ENCODE peak calls at places on chromosomes 16 and 17, in seven cellular contexts. N, H, S, I, T, D and K are unnamed samples.

GRCh38 chr16:1859650-1860049 is 12.3 kb downstream of the MEIOB start:
- DNase-seq in N (no peak), H (no peak), S (no peak), I (no peak), T (no peak), D (no peak), K (peak)

GRCh38 chr17:62637809-62638208 is 10.3 kb downstream of the MRC2 start:
- DNase-seq in N (no peak), H (no peak), S (no peak), I (peak), T (no peak), D (no peak), K (peak)

GRCh38 chr17:18377437-18378204 is at the start of gene EVPLL:
- DNase-seq in N (no peak), H (no peak), S (no peak), I (no peak), T (no peak), D (no peak), K (peak)

GRCh38 chr17:79203016-79203415 is 128.4 kb downstream of the ENGASE start:
- DNase-seq in N (no peak), H (no peak), S (no peak), I (no peak), T (no peak), D (no peak), K (no peak)

GRCh38 chr17:81701288-81702071 is 1.7 kb upstream of the MRPL12 start:
- DNase-seq in N (no peak), H (no peak), S (peak), I (no peak), T (no peak), D (no peak), K (no peak)

GRCh38 chr16:16059895-16060590 is 110.6 kb downstream of the ABCC1 start:
- DNase-seq in N (no peak), H (no peak), S (no peak), I (no peak), T (no peak), D (no peak), K (no peak)

GRCh38 chr16:69466547-69466946 is 42.1 kb downstream of the CYB5B start:
- DNase-seq in N (no peak), H (no peak), S (no peak), I (no peak), T (no peak), D (no peak), K (no peak)

GRCh38 chr16:84907575-84907974 is 87.8 kb downstream of the CRISPLD2 start:
- DNase-seq in N (no peak), H (no peak), S (peak), I (no peak), T (peak), D (no peak), K (no peak)

GRCh38 chr17:36691606-36692005 is 90.2 kb downstream of the MRM1 start:
- DNase-seq in N (no peak), H (no peak), S (no peak), I (no peak), T (no peak), D (no peak), K (no peak)

GRCh38 chr16:89720859-89721643 is at the start of the genes VPS9D1 and ZNF276:
- DNase-seq in N (peak), H (peak), S (peak), I (peak), T (peak), D (peak), K (peak)

GRCh38 chr16:8173111-8173644 is 417.1 kb downstream of the TMEM114 start:
- DNase-seq in N (peak), H (peak), S (peak), I (peak), T (peak), D (peak), K (peak)

GRCh38 chr17:43900183-43900857 is 7.0 kb downstream of the MPP2 start:
- DNase-seq in N (peak), H (peak), S (peak), I (peak), T (peak), D (peak), K (peak)

GRCh38 chr16:69465083-69465721 is 40.8 kb downstream of the CYB5B start:
- DNase-seq in N (no peak), H (no peak), S (peak), I (peak), T (peak), D (peak), K (no peak)

GRCh38 chr16:81879625-81880024 is 100.5 kb downstream of the PLCG2 start:
- DNase-seq in N (no peak), H (peak), S (no peak), I (peak), T (no peak), D (no peak), K (no peak)

GRCh38 chr17:8371786-8372185 is 4.7 kb downstream of the KRABD2 start:
- DNase-seq in N (no peak), H (no peak), S (no peak), I (no peak), T (peak), D (no peak), K (no peak)

GRCh38 chr17:76009447-76009846 is 8.8 kb downstream of the CDK3 start:
- DNase-seq in N (no peak), H (no peak), S (no peak), I (no peak), T (no peak), D (no peak), K (no peak)

GRCh38 chr16:58492735-58493134 is 7.2 kb upstream of the NDRG4 start:
- DNase-seq in N (no peak), H (no peak), S (no peak), I (peak), T (no peak), D (no peak), K (peak)
- H2AK5ac ChIP-seq in N (no peak), H (peak), S (no peak), I (no peak), T (no peak), D (no peak), K (no peak)

DNA sequence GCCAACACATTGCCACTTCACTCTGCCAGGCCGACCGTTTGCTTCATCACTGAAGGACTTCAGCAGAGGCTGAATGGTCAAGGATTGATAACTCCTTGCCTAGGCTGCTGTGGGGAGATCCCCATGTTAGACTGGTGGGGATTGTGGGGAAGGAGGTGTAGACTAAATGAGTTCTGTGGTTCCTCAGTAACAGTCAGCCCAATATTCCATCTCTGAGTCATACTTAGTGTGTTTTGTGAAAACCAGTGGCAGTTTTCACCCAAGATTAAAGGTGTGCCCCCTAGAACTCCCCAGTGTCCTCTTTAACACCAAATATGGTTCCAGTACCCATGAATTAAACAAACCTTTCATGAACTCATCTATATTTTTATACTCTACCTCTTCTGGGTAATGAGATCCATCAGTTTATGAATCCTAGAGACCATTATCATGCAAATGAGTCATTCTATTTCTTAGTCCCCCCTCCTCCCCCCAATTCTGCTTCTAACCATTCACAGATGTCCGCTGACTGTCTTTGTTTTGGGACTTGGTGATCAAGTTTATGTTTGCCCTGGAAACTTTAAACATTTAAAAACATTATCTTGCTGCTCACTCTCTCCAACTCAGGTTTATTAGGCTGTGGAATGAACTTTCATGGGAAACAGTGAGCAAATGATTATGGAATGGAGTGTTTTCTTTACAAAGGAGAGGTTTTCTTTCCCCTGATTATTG is 66.8 kb upstream of the GAS7 start:
- DNase-seq in N (no peak), H (no peak), S (peak), I (no peak), T (peak), D (no peak), K (no peak)
- H3K4me2 ChIP-seq in N (no peak), H (no peak), S (no peak), I (no peak), T (peak), D (no peak), K (no peak)

DNA sequence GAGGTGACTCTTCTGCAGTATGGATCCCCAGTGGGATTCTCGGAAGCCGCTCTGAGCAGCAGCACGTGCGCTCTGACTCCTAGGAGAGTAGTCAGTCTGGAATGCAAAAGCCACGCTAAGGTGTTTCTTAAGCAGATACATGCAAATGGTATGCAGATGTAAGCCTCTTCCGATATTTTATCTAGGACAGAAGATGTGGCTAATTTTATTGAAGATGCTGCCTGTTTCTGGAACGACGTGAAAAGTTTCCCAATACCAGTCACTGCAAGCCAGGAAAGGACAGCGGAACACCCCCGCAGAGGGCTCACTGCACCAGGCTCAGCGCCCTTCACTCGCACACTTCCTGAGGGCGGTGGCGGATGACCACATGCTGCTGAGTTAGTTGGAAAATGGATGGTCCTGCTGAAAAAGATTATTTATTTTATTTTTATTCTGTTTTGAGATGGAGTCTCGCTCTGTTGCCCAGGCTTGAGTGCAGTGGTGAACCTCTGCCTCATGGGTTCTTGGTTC is 10.1 kb downstream of the FADS6 start:
- DNase-seq in N (no peak), H (no peak), S (no peak), I (no peak), T (peak), D (no peak), K (no peak)
- H2AK5ac ChIP-seq in N (no peak), H (no peak), S (no peak), I (no peak), T (no peak), D (no peak), K (no peak)

GRCh38 chr17:39674702-39675389 is 6.6 kb downstream of the PNMT start:
- DNase-seq in N (no peak), H (no peak), S (no peak), I (no peak), T (no peak), D (no peak), K (peak)
- H3K4me2 ChIP-seq in N (no peak), H (no peak), S (no peak), I (no peak), T (no peak), D (no peak), K (no peak)

GRCh38 chr16:27827765-27828164 is 235.7 kb downstream of the GSG1L start:
- DNase-seq in N (no peak), H (no peak), S (no peak), I (no peak), T (no peak), D (no peak), K (no peak)

GRCh38 chr16:27829975-27830374 is 233.5 kb downstream of the GSG1L start:
- DNase-seq in N (no peak), H (no peak), S (no peak), I (no peak), T (no peak), D (no peak), K (no peak)

GRCh38 chr16:27826081-27826892 is 237.2 kb downstream of the GSG1L start:
- DNase-seq in N (no peak), H (no peak), S (no peak), I (no peak), T (no peak), D (no peak), K (no peak)

GRCh38 chr16:27826893-27827289 is 236.6 kb downstream of the GSG1L start:
- DNase-seq in N (no peak), H (no peak), S (no peak), I (no peak), T (no peak), D (no peak), K (no peak)

GRCh38 chr16:27828671-27829070 is 234.8 kb downstream of the GSG1L start:
- DNase-seq in N (no peak), H (no peak), S (no peak), I (no peak), T (no peak), D (no peak), K (no peak)
- H2AK5ac ChIP-seq in N (no peak), H (no peak), S (no peak), I (no peak), T (no peak), D (no peak), K (no peak)

GRCh38 chr16:30775131-30775380 is 11.9 kb downstream of the ZNF629 start:
- DNase-seq in N (no peak), H (no peak), S (no peak), I (no peak), T (no peak), D (no peak), K (no peak)
- H3K4me2 ChIP-seq in N (peak), H (peak), S (peak), I (peak), T (peak), D (peak), K (peak)